ENCODE peak calls at places on chromosomes 3 and 15, in nine cellular contexts. One of them, this sample, is unnamed.

GRCh38 chr3:185560676-185561075 is 8.3 kb upstream of the LIPH start:
- DNase-seq in H9: no peak
- DNase-seq in NCI-H2081: no peak
- DNase-seq in A549: no peak
- DNase-seq in foreskin fibroblast: no peak
- DNase-seq in amniotic epithelial cell: no peak
- DNase-seq in neural crest cell: no peak
- DNase-seq in BJ: no peak
- DNase-seq in Kasumi-1: no peak
- DNase-seq in this sample: no peak

GRCh38 chr3:154776549-154777230 is 303.4 kb upstream of the MME start:
- DNase-seq in H9: no peak
- DNase-seq in NCI-H2081: no peak
- DNase-seq in A549: no peak
- DNase-seq in foreskin fibroblast: no peak
- DNase-seq in amniotic epithelial cell: peak; percentile 75
- DNase-seq in neural crest cell: no peak
- DNase-seq in BJ: no peak
- DNase-seq in Kasumi-1: no peak
- DNase-seq in this sample: no peak

GRCh38 chr3:5731100-5731499 is 543.6 kb downstream of the EDEM1 start:
- DNase-seq in H9: no peak
- DNase-seq in NCI-H2081: no peak
- DNase-seq in A549: no peak
- DNase-seq in foreskin fibroblast: no peak
- DNase-seq in amniotic epithelial cell: no peak
- DNase-seq in neural crest cell: no peak
- DNase-seq in BJ: no peak
- DNase-seq in Kasumi-1: peak; percentile 16
- DNase-seq in this sample: peak; percentile 14

GRCh38 chr3:99126291-99126690 is 224.8 kb upstream of the DCBLD2 start:
- DNase-seq in H9: no peak
- DNase-seq in NCI-H2081: no peak
- DNase-seq in A549: no peak
- DNase-seq in foreskin fibroblast: no peak
- DNase-seq in amniotic epithelial cell: peak; percentile 76
- DNase-seq in neural crest cell: no peak
- DNase-seq in BJ: no peak
- DNase-seq in Kasumi-1: no peak
- DNase-seq in this sample: no peak

GRCh38 chr3:47899495-47900108 is 96.7 kb downstream of the DHX30 start:
- DNase-seq in H9: no peak
- DNase-seq in NCI-H2081: no peak
- DNase-seq in A549: no peak
- DNase-seq in foreskin fibroblast: no peak
- DNase-seq in amniotic epithelial cell: peak; percentile 61
- DNase-seq in neural crest cell: no peak
- DNase-seq in BJ: no peak
- DNase-seq in Kasumi-1: no peak
- DNase-seq in this sample: no peak

GRCh38 chr3:171334465-171334811 is 125.8 kb downstream of the TNIK start:
- DNase-seq in H9: no peak
- DNase-seq in NCI-H2081: peak; percentile 20
- DNase-seq in A549: no peak
- DNase-seq in foreskin fibroblast: no peak
- DNase-seq in amniotic epithelial cell: no peak
- DNase-seq in neural crest cell: no peak
- DNase-seq in BJ: no peak
- DNase-seq in Kasumi-1: no peak
- DNase-seq in this sample: no peak

GRCh38 chr3:196936288-196936687 is 6.0 kb downstream of the NCBP2 start:
- DNase-seq in H9: no peak
- DNase-seq in NCI-H2081: no peak
- DNase-seq in A549: no peak
- DNase-seq in foreskin fibroblast: no peak
- DNase-seq in amniotic epithelial cell: no peak
- DNase-seq in neural crest cell: no peak
- DNase-seq in BJ: no peak
- DNase-seq in Kasumi-1: no peak
- DNase-seq in this sample: no peak

GRCh38 chr3:180239939-180240338 is 203.2 kb upstream of the PEX5L start:
- DNase-seq in H9: no peak
- DNase-seq in NCI-H2081: no peak
- DNase-seq in A549: no peak
- DNase-seq in foreskin fibroblast: no peak
- DNase-seq in amniotic epithelial cell: no peak
- DNase-seq in neural crest cell: no peak
- DNase-seq in BJ: no peak
- DNase-seq in Kasumi-1: no peak
- DNase-seq in this sample: no peak

GRCh38 chr15:34023932-34024331 is 15.1 kb downstream of the AVEN start:
- DNase-seq in H9: no peak
- DNase-seq in NCI-H2081: no peak
- DNase-seq in A549: no peak
- DNase-seq in foreskin fibroblast: peak; percentile 49
- DNase-seq in amniotic epithelial cell: peak; percentile 79
- DNase-seq in neural crest cell: no peak
- DNase-seq in BJ: no peak
- DNase-seq in Kasumi-1: no peak
- DNase-seq in this sample: no peak

GRCh38 chr3:9769426-9770275 is at the start of gene CAMK1:
- DNase-seq in H9: peak; percentile 78
- DNase-seq in NCI-H2081: peak; percentile 73
- DNase-seq in A549: peak; percentile 79
- DNase-seq in foreskin fibroblast: peak; percentile 89
- DNase-seq in amniotic epithelial cell: peak; percentile 42
- DNase-seq in neural crest cell: peak; percentile 64
- DNase-seq in BJ: peak; percentile 8
- DNase-seq in Kasumi-1: no peak
- DNase-seq in this sample: no peak

GRCh38 chr3:17160597-17160996 is 275.8 kb downstream of the PLCL2 start:
- DNase-seq in H9: no peak
- DNase-seq in NCI-H2081: no peak
- DNase-seq in A549: no peak
- DNase-seq in foreskin fibroblast: no peak
- DNase-seq in amniotic epithelial cell: no peak
- DNase-seq in neural crest cell: no peak
- DNase-seq in BJ: no peak
- DNase-seq in Kasumi-1: no peak
- DNase-seq in this sample: no peak

GRCh38 chr3:135056733-135057310 is 261.8 kb downstream of the EPHB1 start:
- DNase-seq in H9: no peak
- DNase-seq in NCI-H2081: no peak
- DNase-seq in A549: no peak
- DNase-seq in foreskin fibroblast: no peak
- DNase-seq in amniotic epithelial cell: no peak
- DNase-seq in neural crest cell: no peak
- DNase-seq in BJ: no peak
- DNase-seq in Kasumi-1: no peak
- DNase-seq in this sample: no peak

GRCh38 chr3:119311191-119311925 is 17.2 kb downstream of the ARHGAP31 start:
- DNase-seq in H9: no peak
- DNase-seq in NCI-H2081: no peak
- DNase-seq in A549: peak; percentile 28
- DNase-seq in foreskin fibroblast: peak; percentile 74
- DNase-seq in amniotic epithelial cell: peak; percentile 90
- DNase-seq in neural crest cell: no peak
- DNase-seq in BJ: no peak
- DNase-seq in Kasumi-1: peak; percentile 9
- DNase-seq in this sample: no peak

GRCh38 chr3:95097493-95097892 is 1034.6 kb downstream of the NSUN3 start:
- DNase-seq in H9: no peak
- DNase-seq in NCI-H2081: no peak
- DNase-seq in A549: no peak
- DNase-seq in foreskin fibroblast: peak; percentile 0
- DNase-seq in amniotic epithelial cell: no peak
- DNase-seq in neural crest cell: no peak
- DNase-seq in BJ: no peak
- DNase-seq in Kasumi-1: no peak
- DNase-seq in this sample: no peak

GRCh38 chr3:134974621-134975020 is 179.6 kb downstream of the EPHB1 start:
- DNase-seq in H9: no peak
- DNase-seq in NCI-H2081: no peak
- DNase-seq in A549: no peak
- DNase-seq in foreskin fibroblast: no peak
- DNase-seq in amniotic epithelial cell: no peak
- DNase-seq in neural crest cell: no peak
- DNase-seq in BJ: no peak
- DNase-seq in Kasumi-1: no peak
- DNase-seq in this sample: no peak

GRCh38 chr3:132803889-132804288 is 81.7 kb upstream of the NPHP3 start:
- DNase-seq in H9: peak; percentile 54
- DNase-seq in NCI-H2081: no peak
- DNase-seq in A549: no peak
- DNase-seq in foreskin fibroblast: no peak
- DNase-seq in amniotic epithelial cell: no peak
- DNase-seq in neural crest cell: no peak
- DNase-seq in BJ: no peak
- DNase-seq in Kasumi-1: no peak
- DNase-seq in this sample: no peak

GRCh38 chr3:114597012-114597411 is 303.2 kb downstream of the TIGIT start:
- DNase-seq in H9: no peak
- DNase-seq in NCI-H2081: no peak
- DNase-seq in A549: no peak
- DNase-seq in foreskin fibroblast: peak; percentile 30
- DNase-seq in amniotic epithelial cell: no peak
- DNase-seq in neural crest cell: no peak
- DNase-seq in BJ: no peak
- DNase-seq in Kasumi-1: no peak
- DNase-seq in this sample: no peak

This sample was measured in GDM1.